ENCODE peak calls at places on chromosomes 4 and X, in nine cellular contexts. O, M, X, V, F, R, N, I and P are unnamed samples.

GRCh38 chr4:17323619-17324400 is 188.1 kb downstream of the QDPR start:
- DNase-seq in V (no peak), N (no peak), M (no peak), I (no peak), O (no peak), R (no peak), F (no peak), X (no peak), P (no peak)

GRCh38 chrX:139770366-139770765 is 62.4 kb upstream of the MCF2 start:
- DNase-seq in V (no peak), O (no peak), R (no peak), F (no peak), X (no peak), M (no peak), N (no peak), I (no peak), P (no peak)

GRCh38 chr4:160026720-160027119 is 923.8 kb downstream of the RAPGEF2 start:
- DNase-seq in V (no peak), X (peak), F (no peak), N (no peak), I (no peak), M (no peak), R (no peak), O (no peak), P (no peak)

GRCh38 chr4:117225441-117225840 is 140.1 kb upstream of the TRAM1L1 start:
- DNase-seq in X (peak), O (no peak), R (no peak), I (no peak), M (no peak), N (no peak), F (no peak), V (no peak), P (no peak)

GRCh38 chr4:129929984-129930383 is 834.0 kb downstream of the C4orf33 start:
- DNase-seq in X (no peak), O (no peak), I (no peak), M (no peak), R (no peak), V (no peak), N (no peak), F (no peak), P (no peak)

GRCh38 chr4:153063490-153063889 is 127.4 kb downstream of the FHDC1 start:
- DNase-seq in N (no peak), V (no peak), I (no peak), R (no peak), X (no peak), M (no peak), O (no peak), F (no peak), P (no peak)

GRCh38 chr4:111985386-111985890 is 159.8 kb upstream of the FAM241A start:
- DNase-seq in O (no peak), F (no peak), I (no peak), R (no peak), X (no peak), N (no peak), V (no peak), M (no peak), P (no peak)

GRCh38 chr4:150145950-150146340 is 67.7 kb downstream of the DCLK2 start:
- DNase-seq in N (no peak), M (no peak), R (no peak), I (no peak), V (no peak), X (no peak), F (no peak), O (no peak), P (no peak)

GRCh38 chrX:67692246-67692645 is 148.4 kb downstream of the AR start:
- DNase-seq in I (no peak), M (no peak), R (no peak), V (no peak), X (no peak), N (no peak), O (no peak), F (no peak), P (no peak)

GRCh38 chrX:153922932-153923857 is 2.9 kb downstream of the ARHGAP4 start:
- DNase-seq in V (peak), R (no peak), O (peak), I (peak), X (peak), F (no peak), M (peak), N (no peak), P (no peak)
- H3K27ac ChIP-seq in V (no peak), R (peak), O (no peak), I (no peak), X (no peak), F (peak), M (no peak), N (peak), P (no peak)

DNA sequence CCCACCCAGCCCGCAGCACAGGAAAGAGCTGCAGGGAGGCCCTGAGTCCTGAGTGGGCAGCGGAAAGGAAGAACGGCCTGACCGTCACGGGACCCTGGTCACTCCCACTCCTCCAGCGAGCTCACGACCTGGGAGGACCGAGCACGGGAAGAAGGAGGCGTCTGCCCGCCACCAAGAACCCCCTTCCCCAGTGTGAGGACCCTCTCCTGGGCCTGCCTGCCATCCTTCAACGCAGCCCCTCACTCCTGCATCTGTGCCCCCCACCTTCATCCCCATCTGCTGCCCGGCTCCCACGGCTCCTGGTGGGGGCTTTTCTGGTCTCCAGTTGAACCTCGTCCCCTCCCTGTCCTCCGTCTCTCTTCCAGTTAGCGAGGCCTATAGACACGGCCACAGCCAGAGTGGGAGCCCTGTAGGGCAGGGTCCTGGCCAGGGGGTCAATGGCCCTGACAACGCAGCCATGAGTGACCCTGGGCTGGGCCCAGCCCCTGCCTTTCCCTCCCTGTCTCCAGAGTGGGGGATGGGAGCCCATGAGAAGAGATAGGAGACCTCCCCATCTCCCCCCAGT is 41.3 kb upstream of the MXD4 start:
- DNase-seq in I (no peak), N (no peak), X (no peak), M (no peak), F (peak), O (no peak), V (no peak), R (no peak), P (no peak)
- H3K27ac ChIP-seq in I (no peak), N (no peak), X (no peak), M (no peak), F (no peak), O (no peak), V (no peak), R (no peak), P (no peak)

GRCh38 chr4:23993373-23993772 is 103.5 kb upstream of the PPARGC1A start:
- DNase-seq in I (no peak), N (no peak), F (no peak), O (no peak), V (no peak), R (no peak), X (no peak), M (no peak), P (no peak)

GRCh38 chr4:23986270-23986669 is 96.4 kb upstream of the PPARGC1A start:
- DNase-seq in M (no peak), F (no peak), V (no peak), O (no peak), R (no peak), I (no peak), X (no peak), N (no peak), P (no peak)

GRCh38 chr4:23991444-23991843 is 101.6 kb upstream of the PPARGC1A start:
- DNase-seq in I (no peak), R (no peak), O (no peak), M (no peak), V (no peak), N (no peak), X (no peak), F (no peak), P (no peak)
- H3K27ac ChIP-seq in I (no peak), R (no peak), O (no peak), M (no peak), V (no peak), N (no peak), X (no peak), F (no peak), P (no peak)

DNA sequence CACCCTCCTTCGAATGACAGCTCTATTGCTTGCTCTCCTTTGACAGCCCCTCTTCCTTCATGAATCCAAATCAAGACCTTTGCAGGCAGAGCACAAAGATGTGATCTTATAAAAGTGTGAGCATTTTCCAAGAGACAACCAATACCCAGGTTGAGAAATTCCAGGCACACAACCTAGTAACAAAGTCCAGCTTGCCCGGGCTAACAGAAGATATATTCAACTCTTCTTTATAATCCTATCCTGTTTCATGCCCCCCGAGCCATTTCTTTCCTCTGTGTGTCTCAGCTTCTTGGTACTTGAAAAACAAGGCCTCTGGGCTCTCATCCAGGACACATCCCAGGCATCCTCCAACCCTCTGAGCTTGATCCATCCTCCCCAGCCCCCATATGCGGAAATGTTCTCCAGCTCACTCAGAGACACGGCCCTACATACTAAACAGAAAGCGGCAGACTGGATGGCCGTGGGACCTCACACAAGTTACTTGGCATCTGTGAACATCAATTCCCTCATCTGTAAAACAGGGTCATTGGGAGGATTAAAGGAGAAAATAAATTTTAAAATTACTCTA is 627.1 kb downstream of the BCOR start:
- DNase-seq in F (no peak), R (no peak), M (no peak), V (no peak), O (no peak), N (no peak), I (no peak), X (no peak), P (no peak)
- H3K27ac ChIP-seq in F (peak), R (no peak), M (no peak), V (no peak), O (no peak), N (no peak), I (no peak), X (no peak), P (no peak)